ENCODE peak calls at places on chromosomes 3 and 15, in four cellular contexts. U is IMR-90, B is H9, Q is H1. Y is an unnamed sample.

GRCh38 chr3:37271636-37272035 is 97.3 kb upstream of the LRRFIP2 start:
- DNase-seq in U (no peak), Q (no peak), B (peak; percentile 38), Y (peak; percentile 34)

GRCh38 chr15:69107025-69107620 is 53.3 kb upstream of the GLCE start:
- DNase-seq in U (peak; percentile 21), Q (no peak), B (no peak), Y (no peak)

GRCh38 chr3:14452676-14453367 is 50.4 kb downstream of the SLC6A6 start:
- DNase-seq in U (peak; percentile 98), Q (no peak), B (no peak), Y (no peak)

GRCh38 chr3:194761384-194761783 is 75.7 kb downstream of the FAM43A start:
- DNase-seq in B (no peak), Q (no peak), U (no peak), Y (peak; percentile 66)

GRCh38 chr3:13133471-13133981 is 60.3 kb upstream of the IQSEC1 start:
- DNase-seq in Q (no peak), U (no peak), B (peak; percentile 25), Y (no peak)

GRCh38 chr3:18419232-18419631 is 5.9 kb downstream of the SATB1 start:
- DNase-seq in Q (no peak), U (no peak), B (no peak), Y (no peak)

GRCh38 chr3:16494906-16495580 is 18.5 kb downstream of the RFTN1 start:
- DNase-seq in U (no peak), B (no peak), Q (no peak), Y (no peak)

GRCh38 chr3:23767546-23767945 is 38.2 kb upstream of the UBE2E1 start:
- DNase-seq in B (no peak), Q (no peak), U (no peak), Y (no peak)

GRCh38 chr3:172341482-172342059 is 106.7 kb downstream of the GHSR start:
- DNase-seq in Q (no peak), B (no peak), U (peak; percentile 70), Y (peak; percentile 69)

GRCh38 chr3:53495518-53496501 is 1.4 kb downstream of the CACNA1D start:
- DNase-seq in Q (no peak), U (no peak), B (peak; percentile 45), Y (no peak)

GRCh38 chr15:37550360-37551024 is 383.9 kb upstream of the TMCO5A start:
- DNase-seq in Q (peak; percentile 1), U (no peak), B (peak; percentile 54), Y (no peak)
- H3K18ac ChIP-seq in Q (no peak overlapping the region), U (no peak overlapping the region), B (no peak overlapping the region), Y (no peak overlapping the region)

GRCh38 chr3:146746190-146746589 is 141.0 kb upstream of the PLSCR5 start:
- DNase-seq in B (no peak), Q (no peak), U (peak; percentile 23), Y (no peak)
- H4K5ac ChIP-seq in B (no peak overlapping the region), Q (no peak overlapping the region), U (no peak overlapping the region), Y (no peak overlapping the region)

DNA sequence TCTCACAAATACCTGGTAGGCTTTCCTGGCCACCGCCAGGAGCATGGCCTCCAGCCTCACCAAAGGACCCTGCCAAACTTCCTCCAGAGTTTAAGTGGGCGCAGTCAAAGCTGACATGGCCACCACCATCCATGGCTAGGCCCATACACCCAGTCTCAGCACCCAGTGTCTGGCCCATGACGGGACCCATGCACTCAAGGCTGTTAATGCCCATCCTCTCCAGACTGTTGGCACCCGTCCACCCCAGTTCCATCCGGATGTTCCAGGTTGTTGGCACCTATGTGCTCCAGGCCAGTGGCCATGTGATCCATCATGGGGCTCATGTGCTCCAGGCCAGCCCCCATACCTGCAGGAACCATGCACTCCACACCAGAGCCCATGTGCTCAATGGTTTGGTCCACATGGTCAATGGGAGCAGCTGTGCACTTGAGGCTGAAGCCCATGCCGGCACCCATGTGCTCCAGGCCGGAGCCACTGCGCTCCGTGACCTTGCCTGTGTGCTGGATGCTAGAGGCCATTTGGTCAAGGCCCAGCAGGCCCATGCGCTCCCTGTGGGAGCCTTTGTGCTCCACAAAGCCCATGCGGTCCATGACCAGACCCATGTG is 20.4 kb downstream of the CTDSPL2 start:
- DNase-seq in B (no peak), Q (no peak), U (no peak), Y (no peak)
- H3K18ac ChIP-seq in B (no peak overlapping the region), Q (no peak overlapping the region), U (no peak overlapping the region), Y (no peak overlapping the region)

GRCh38 chr3:98557324-98558010 is 25.7 kb downstream of the GPR15 start:
- DNase-seq in B (no peak), U (no peak), Q (no peak), Y (no peak)

GRCh38 chr3:98554580-98554979 is 22.8 kb downstream of the GPR15 start:
- DNase-seq in B (no peak), U (no peak), Q (no peak), Y (no peak)

GRCh38 chr3:98555025-98555379 is 23.2 kb downstream of the GPR15 start:
- DNase-seq in U (no peak), B (no peak), Q (no peak), Y (no peak)

GRCh38 chr3:98558100-98558499 is 26.3 kb downstream of the GPR15 start:
- DNase-seq in B (no peak), Q (no peak), U (no peak), Y (no peak)

GRCh38 chr3:98556164-98557130 is 24.7 kb downstream of the GPR15 start:
- DNase-seq in Q (no peak), U (no peak), B (no peak), Y (no peak)
- H4K5ac ChIP-seq in Q (no peak overlapping the region), U (no peak overlapping the region), B (no peak overlapping the region), Y (no peak overlapping the region)